ENCODE peak calls at places on chromosomes 3 and 15, in four cellular contexts. One of them, this sample, is unnamed.

GRCh38 chr3:25009665-25010064 is 418.4 kb upstream of the RARB start:
- DNase-seq in GM12878: no peak
- DNase-seq in HepG2: no peak
- DNase-seq in K562: no peak
- DNase-seq in this sample: no peak

GRCh38 chr3:190183121-190183520 is 62.4 kb upstream of the P3H2 start:
- DNase-seq in GM12878: no peak
- DNase-seq in K562: no peak
- DNase-seq in HepG2: no peak
- DNase-seq in this sample: no peak

GRCh38 chr3:127776347-127776746 is 46.0 kb downstream of the MGLL start:
- DNase-seq in GM12878: no peak
- DNase-seq in HepG2: no peak
- DNase-seq in K562: no peak
- DNase-seq in this sample: no peak

GRCh38 chr3:143016321-143016972 is 15.1 kb downstream of the U2SURP start:
- DNase-seq in K562: no peak
- DNase-seq in HepG2: no peak
- DNase-seq in GM12878: no peak
- DNase-seq in this sample: no peak

GRCh38 chr15:36428102-36428845 is 151.2 kb upstream of the CDIN1 start:
- DNase-seq in HepG2: peak
- DNase-seq in K562: peak
- DNase-seq in GM12878: no peak
- DNase-seq in this sample: no peak

GRCh38 chr3:52225452-52226228 is at the start of gene TLR9:
- DNase-seq in K562: no peak
- DNase-seq in GM12878: peak
- DNase-seq in HepG2: no peak
- DNase-seq in this sample: no peak

GRCh38 chr3:43909149-43909548 is 218.4 kb downstream of the ABHD5 start:
- DNase-seq in GM12878: no peak
- DNase-seq in HepG2: no peak
- DNase-seq in K562: no peak
- DNase-seq in this sample: no peak

GRCh38 chr3:7309707-7310106 is 448.8 kb downstream of the GRM7 start:
- DNase-seq in K562: no peak
- DNase-seq in GM12878: no peak
- DNase-seq in HepG2: no peak
- DNase-seq in this sample: no peak

GRCh38 chr3:27431116-27431515 is 53.1 kb downstream of the SLC4A7 start:
- DNase-seq in K562: no peak
- DNase-seq in HepG2: no peak
- DNase-seq in GM12878: no peak
- DNase-seq in this sample: no peak

GRCh38 chr3:38031022-38031994 is 1.9 kb upstream of the PLCD1 start:
- DNase-seq in HepG2: no peak
- DNase-seq in K562: no peak
- DNase-seq in GM12878: no peak
- DNase-seq in this sample: no peak

GRCh38 chr15:89364741-89365450 is 30.3 kb upstream of the POLG start:
- DNase-seq in GM12878: no peak
- DNase-seq in HepG2: no peak
- DNase-seq in K562: no peak
- DNase-seq in this sample: peak

GRCh38 chr15:59885832-59886231 is 118.3 kb upstream of the FOXB1 start:
- DNase-seq in HepG2: no peak
- DNase-seq in K562: no peak
- DNase-seq in GM12878: no peak
- DNase-seq in this sample: no peak

GRCh38 chr3:115961390-115961789 is 338.1 kb downstream of the GAP43 start:
- DNase-seq in K562: no peak
- DNase-seq in GM12878: no peak
- DNase-seq in HepG2: no peak
- DNase-seq in this sample: no peak

GRCh38 chr3:184341925-184342324 is 4.5 kb downstream of the FAM131A start:
- DNase-seq in HepG2: no peak
- DNase-seq in GM12878: no peak
- DNase-seq in K562: no peak
- DNase-seq in this sample: no peak

GRCh38 chr15:74631935-74632560 is 16.4 kb downstream of the CLK3 start:
- DNase-seq in K562: peak
- DNase-seq in HepG2: peak
- DNase-seq in GM12878: no peak
- DNase-seq in this sample: peak

GRCh38 chr3:64011685-64012084 is 11.6 kb downstream of the PSMD6 start:
- DNase-seq in K562: peak
- DNase-seq in GM12878: no peak
- DNase-seq in HepG2: no peak
- DNase-seq in this sample: no peak

GRCh38 chr3:46629571-46630517 is 17.5 kb downstream of the FAM240A start:
- DNase-seq in HepG2: no peak
- DNase-seq in K562: peak
- DNase-seq in GM12878: peak
- DNase-seq in this sample: peak

GRCh38 chr3:196499807-196500524 is 3.6 kb downstream of the RNF168 start:
- DNase-seq in GM12878: no peak
- DNase-seq in K562: peak
- DNase-seq in HepG2: no peak
- DNase-seq in this sample: no peak

GRCh38 chr3:129068291-129068886 is 7.8 kb downstream of the GP9 start:
- DNase-seq in HepG2: no peak
- DNase-seq in GM12878: no peak
- DNase-seq in K562: no peak
- DNase-seq in this sample: no peak

GRCh38 chr3:14461748-14462324 is 59.4 kb downstream of the SLC6A6 start:
- DNase-seq in K562: peak
- DNase-seq in HepG2: peak
- DNase-seq in GM12878: no peak
- DNase-seq in this sample: peak

GRCh38 chr3:10666621-10667020 is 149.4 kb upstream of the SLC6A11 start:
- DNase-seq in K562: no peak
- DNase-seq in HepG2: no peak
- DNase-seq in GM12878: no peak
- DNase-seq in this sample: no peak

GRCh38 chr3:41131224-41131623 is 68.1 kb upstream of the CTNNB1 start:
- DNase-seq in K562: no peak
- DNase-seq in HepG2: no peak
- DNase-seq in GM12878: no peak
- DNase-seq in this sample: peak

GRCh38 chr15:43067717-43068461 is 37.9 kb downstream of the UBR1 start:
- DNase-seq in HepG2: peak
- DNase-seq in GM12878: no peak
- DNase-seq in K562: no peak
- DNase-seq in this sample: no peak

GRCh38 chr3:127473244-127474024 is 117.1 kb downstream of the TPRA1 start:
- DNase-seq in K562: peak
- DNase-seq in GM12878: no peak
- DNase-seq in HepG2: peak
- DNase-seq in this sample: peak

DNA sequence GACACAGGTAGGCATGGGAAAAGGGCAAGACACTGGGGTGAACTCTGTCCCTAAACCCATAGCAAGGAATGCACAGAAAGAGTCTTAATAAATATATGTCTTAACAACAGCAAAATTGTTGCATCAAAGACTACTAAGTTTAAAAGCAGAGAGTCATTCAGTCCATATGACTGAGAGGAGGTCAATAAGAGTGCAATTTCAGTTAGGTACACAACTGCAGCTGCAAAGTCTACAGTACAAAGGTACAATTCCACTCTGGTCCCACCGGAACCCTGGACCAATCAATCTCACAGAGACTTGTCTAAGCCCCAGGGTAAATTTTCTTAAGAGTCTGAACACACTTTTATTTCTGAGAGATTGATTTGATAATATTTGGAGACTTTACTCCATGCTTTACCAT is 6.9 kb downstream of the CP start:
- DNase-seq in GM12878: no peak
- DNase-seq in K562: no peak
- DNase-seq in HepG2: peak
- DNase-seq in this sample: no peak
- TF ChIP-seq ATF3 in GM12878: no peak
- TF ChIP-seq ATF3 in K562: no peak
- TF ChIP-seq ATF3 in HepG2: peak
- TF ChIP-seq ATF3 in this sample: no peak

DNA sequence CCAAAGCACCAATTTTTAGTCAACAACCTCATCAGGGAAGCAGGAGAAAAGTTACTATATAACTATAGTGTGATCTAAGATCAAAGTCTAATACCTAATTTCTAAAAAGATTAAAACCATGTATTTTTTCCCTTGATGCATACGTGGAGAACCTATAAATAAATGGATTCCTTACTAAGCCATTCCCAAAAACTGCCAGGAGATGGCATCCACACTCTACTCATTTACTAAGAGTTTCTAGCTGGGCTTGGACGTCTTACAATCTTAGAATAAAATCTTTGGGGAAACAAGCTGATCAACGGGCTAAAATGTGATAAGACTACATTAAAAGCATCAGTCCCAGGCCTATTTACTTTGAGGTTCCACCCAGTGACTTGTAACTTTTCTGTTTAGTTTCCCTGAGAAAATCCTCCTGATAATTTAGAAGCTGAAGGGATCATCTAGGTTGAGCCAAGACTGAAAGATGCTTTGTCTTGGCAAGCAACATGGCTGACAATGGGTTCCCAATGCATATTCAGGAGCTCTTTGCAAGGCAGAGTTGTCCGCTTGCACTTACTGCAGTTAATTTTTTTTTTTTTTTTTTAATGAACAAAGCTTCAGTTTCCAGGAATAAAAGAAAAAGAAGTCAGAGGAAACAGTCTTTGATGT is 85.5 kb upstream of the FGF12 start:
- DNase-seq in GM12878: no peak
- DNase-seq in K562: peak
- DNase-seq in HepG2: peak
- DNase-seq in this sample: no peak
- TF ChIP-seq NR2C2 in GM12878: no peak
- TF ChIP-seq NR2C2 in K562: no peak
- TF ChIP-seq NR2C2 in HepG2: no peak
- TF ChIP-seq NR2C2 in this sample: no peak

GRCh38 chr15:78449220-78449999 is 11.4 kb downstream of the IREB2 start:
- DNase-seq in HepG2: peak
- DNase-seq in K562: no peak
- DNase-seq in GM12878: no peak
- DNase-seq in this sample: no peak

GRCh38 chr15:78448441-78449219 is 10.6 kb downstream of the IREB2 start:
- DNase-seq in HepG2: no peak
- DNase-seq in GM12878: no peak
- DNase-seq in K562: no peak
- DNase-seq in this sample: no peak

GRCh38 chr15:78444255-78444654 is 6.2 kb downstream of the IREB2 start:
- DNase-seq in K562: no peak
- DNase-seq in HepG2: no peak
- DNase-seq in GM12878: no peak
- DNase-seq in this sample: no peak

GRCh38 chr15:78445875-78446274 is 7.9 kb downstream of the IREB2 start:
- DNase-seq in GM12878: no peak
- DNase-seq in HepG2: no peak
- DNase-seq in K562: no peak
- DNase-seq in this sample: no peak

DNA sequence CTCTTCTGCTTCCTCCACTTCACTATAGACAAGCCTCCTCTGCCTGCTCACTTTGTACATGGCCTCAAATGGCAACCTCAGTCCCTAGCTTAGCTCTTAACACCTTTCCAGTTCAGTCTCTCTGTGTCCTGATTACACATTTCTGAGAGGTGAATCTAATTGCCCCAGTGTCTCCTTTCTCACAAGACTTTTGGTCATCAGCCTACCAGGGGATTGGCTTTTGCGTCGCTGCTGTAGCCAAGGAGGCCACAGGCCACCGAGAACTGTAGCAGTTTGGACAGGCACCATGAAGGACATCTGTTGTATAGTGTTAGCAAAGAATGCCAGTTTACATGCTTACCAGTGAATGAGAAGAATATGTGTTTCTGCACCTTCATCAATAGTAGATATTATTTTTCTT is 8.5 kb downstream of the IREB2 start:
- DNase-seq in GM12878: no peak
- DNase-seq in HepG2: no peak
- DNase-seq in K562: no peak
- DNase-seq in this sample: no peak
- TF ChIP-seq ATF3 in GM12878: no peak
- TF ChIP-seq ATF3 in HepG2: no peak
- TF ChIP-seq ATF3 in K562: no peak
- TF ChIP-seq ATF3 in this sample: no peak

DNA sequence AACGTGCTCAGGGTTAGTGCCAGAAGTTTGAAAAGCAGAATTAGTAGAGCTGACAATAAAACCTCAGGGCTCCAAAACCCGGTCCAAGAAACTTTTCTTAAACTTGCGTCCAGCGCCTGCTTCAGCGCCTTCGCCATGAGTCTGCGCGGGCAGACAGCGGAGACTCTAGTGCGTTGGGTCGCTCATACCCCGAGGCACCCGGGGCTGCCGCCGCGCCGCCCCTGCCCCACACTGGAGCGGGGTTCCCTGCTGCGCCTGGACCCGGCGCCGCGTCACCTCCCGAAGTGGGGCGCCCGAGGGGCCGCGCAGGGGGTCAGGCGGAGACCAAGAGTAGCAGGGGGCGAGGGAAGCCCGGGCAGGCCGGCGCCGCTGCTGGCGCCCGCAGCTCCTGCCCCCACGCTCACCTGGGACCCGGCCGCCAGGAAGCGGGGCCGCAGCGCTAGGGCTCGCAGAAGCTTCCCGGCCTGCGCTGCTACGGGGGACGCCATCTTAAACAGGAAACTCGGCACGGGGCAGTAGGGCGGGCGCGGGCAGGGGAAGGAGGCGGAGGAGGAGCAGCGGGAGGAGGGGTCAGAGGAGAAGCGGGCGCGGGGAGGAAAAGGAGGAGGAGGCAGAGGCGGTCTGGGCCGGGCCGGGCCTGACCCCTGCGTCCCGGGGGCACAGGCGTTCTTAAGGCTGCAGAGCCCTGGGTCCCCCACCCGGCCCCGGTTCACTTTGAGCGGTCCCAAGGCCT is at the start of gene SUCLG2:
- DNase-seq in HepG2: peak
- DNase-seq in K562: peak
- DNase-seq in GM12878: no peak
- DNase-seq in this sample: peak
- TF ChIP-seq NR2C2 in HepG2: peak
- TF ChIP-seq NR2C2 in K562: no peak
- TF ChIP-seq NR2C2 in GM12878: no peak
- TF ChIP-seq NR2C2 in this sample: no peak